ENCODE peak calls at places on chromosomes 7 and 10, in eight cellular contexts. A is HFFc6, N is kidney glomerular epithelial cell, Y is occipital lobe, Q is neural progenitor cell, S is SHP77, U is HEK293T, G is fibroblast of lung. L is an unnamed sample.

GRCh38 chr7:102089175-102090098 is 197.2 kb upstream of the SH2B2 start:
- DNase-seq in A (no peak), N (no peak), Y (no peak), Q (no peak), S (no peak), U (no peak), G (no peak), L (peak; percentile 20)

GRCh38 chr10:70751991-70752390 is 33.2 kb downstream of the TBATA start:
- DNase-seq in A (no peak), N (no peak), Y (no peak), Q (no peak), S (no peak), U (no peak), G (no peak), L (no peak)

GRCh38 chr10:35758086-35758485 is 116.0 kb upstream of the FZD8 start:
- DNase-seq in A (no peak), N (no peak), Y (no peak), Q (no peak), S (no peak), U (no peak), G (no peak), L (peak; percentile 77)

GRCh38 chr10:7622969-7623368 is 43.8 kb downstream of the ITIH5 start:
- DNase-seq in A (no peak), N (no peak), Y (no peak), Q (peak; percentile 60), S (peak; percentile 36), U (no peak), G (no peak), L (peak; percentile 58)

GRCh38 chr10:126243976-126244375 is 144.3 kb downstream of the ADAM12 start:
- DNase-seq in A (peak; percentile 95), N (no peak), Y (no peak), Q (no peak), S (no peak), U (no peak), G (peak; percentile 63), L (no peak)

GRCh38 chr7:26202019-26202985 is 757 bp downstream of the CBX3 start:
- DNase-seq in A (no peak), N (peak; percentile 24), Y (peak; percentile 15), Q (peak; percentile 73), S (peak; percentile 45), U (peak; percentile 46), G (no peak), L (peak; percentile 66)

GRCh38 chr7:128876586-128876977 is 13.9 kb downstream of the ATP6V1F start:
- DNase-seq in A (no peak), N (no peak), Y (no peak), Q (no peak), S (no peak), U (no peak), G (no peak), L (no peak)

GRCh38 chr10:74511051-74511450 is 315.3 kb upstream of the KAT6B start:
- DNase-seq in A (no peak), N (no peak), Y (no peak), Q (no peak), S (no peak), U (no peak), G (no peak), L (no peak)

GRCh38 chr10:112839928-112840654 is 110.0 kb upstream of the TCF7L2 start:
- DNase-seq in A (no peak), N (no peak), Y (no peak), Q (no peak), S (no peak), U (no peak), G (no peak), L (no peak)

GRCh38 chr7:131498237-131498885 is 58.1 kb downstream of the PODXL start:
- DNase-seq in A (no peak), N (no peak), Y (no peak), Q (no peak), S (no peak), U (no peak), G (peak; percentile 75), L (peak; percentile 55)

GRCh38 chr7:1924185-1924817 is 254.2 kb downstream of the ELFN1 start:
- DNase-seq in A (no peak), N (no peak), Y (no peak), Q (no peak), S (no peak), U (no peak), G (no peak), L (no peak)

GRCh38 chr10:124616040-124616835 is 127.9 kb downstream of the FAM53B start:
- DNase-seq in A (no peak), N (no peak), Y (no peak), Q (no peak), S (no peak), U (no peak), G (no peak), L (no peak)

GRCh38 chr10:23496727-23497126 is 57.9 kb downstream of the OTUD1 start:
- DNase-seq in A (no peak), N (no peak), Y (no peak), Q (no peak), S (no peak), U (no peak), G (no peak), L (no peak)

GRCh38 chr7:150665075-150665794 is 20.3 kb upstream of the GIMAP2 start:
- DNase-seq in A (no peak), N (no peak), Y (no peak), Q (no peak), S (no peak), U (no peak), G (no peak), L (no peak)

GRCh38 chr7:130943336-130943901 is 209.4 kb upstream of the KLF14 start:
- DNase-seq in A (peak; percentile 42), N (peak; percentile 47), Y (no peak), Q (no peak), S (no peak), U (no peak), G (peak; percentile 92), L (no peak)

GRCh38 chr7:151187409-151188251 is 580 bp upstream of the ASB10 start:
- DNase-seq in A (no peak), N (no peak), Y (no peak), Q (no peak), S (no peak), U (no peak), G (no peak), L (no peak)

L was measured in cardiac muscle cell.